ENCODE peak calls at places on chromosomes 3 and 15, in nine cellular contexts. O, P, Y, U, L, G, N, T and F are unnamed samples.

GRCh38 chr3:42697326-42698051 is 5.1 kb downstream of the HHATL start:
- DNase-seq in U (no peak), P (no peak), N (no peak), L (no peak), Y (no peak), T (peak), G (no peak), O (no peak), F (no peak)

GRCh38 chr15:90864507-90864906 is 3.9 kb upstream of the FURIN start:
- DNase-seq in U (no peak), Y (no peak), T (no peak), G (no peak), L (no peak), P (no peak), N (no peak), O (no peak), F (no peak)

GRCh38 chr3:39142067-39142466 is 11.3 kb downstream of the CSRNP1 start:
- DNase-seq in N (no peak), G (no peak), Y (peak), T (no peak), U (no peak), O (no peak), P (peak), L (no peak), F (no peak)

GRCh38 chr3:171284308-171285075 is 175.7 kb downstream of the TNIK start:
- DNase-seq in O (no peak), P (no peak), N (peak), G (no peak), Y (no peak), T (peak), U (peak), L (no peak), F (no peak)

GRCh38 chr3:64530434-64531049 is 157.3 kb downstream of the ADAMTS9 start:
- DNase-seq in N (peak), P (peak), G (peak), T (peak), U (peak), O (no peak), Y (peak), L (no peak), F (peak)

GRCh38 chr15:29045717-29046116 is 159.9 kb downstream of the APBA2 start:
- DNase-seq in N (peak), L (no peak), T (no peak), U (peak), P (no peak), Y (no peak), O (no peak), G (no peak), F (no peak)

GRCh38 chr3:14847613-14848541 is 29.1 kb downstream of the FGD5 start:
- DNase-seq in P (peak), G (peak), T (peak), O (no peak), U (peak), L (no peak), Y (peak), N (no peak), F (no peak)

GRCh38 chr15:58830556-58830955 is 59.5 kb downstream of the MINDY2 start:
- DNase-seq in Y (no peak), N (no peak), P (no peak), U (no peak), O (no peak), T (no peak), L (no peak), G (no peak), F (no peak)

GRCh38 chr3:144629413-144629812 is 657.8 kb downstream of the DIPK2A start:
- DNase-seq in U (no peak), N (no peak), T (no peak), Y (no peak), O (no peak), L (no peak), P (no peak), G (no peak), F (no peak)

GRCh38 chr3:178709047-178709446 is 172.8 kb downstream of the KCNMB2 start:
- DNase-seq in T (no peak), N (no peak), O (no peak), G (no peak), P (no peak), L (no peak), Y (no peak), U (no peak), F (no peak)